ENCODE peak calls at places on chromosomes 13 and 19, in four cellular contexts. One of them, this sample, is unnamed.

GRCh38 chr19:18156841-18157464 is 4.0 kb downstream of the PIK3R2 start:
- DNase-seq in PC-3: peak; percentile 40
- DNase-seq in H1: no peak
- DNase-seq in CD8-positive, alpha-beta memory T cell: no peak
- DNase-seq in this sample: no peak

GRCh38 chr13:101611491-101612475 is 159.3 kb downstream of the ITGBL1 start:
- DNase-seq in PC-3: no peak
- DNase-seq in H1: no peak
- DNase-seq in CD8-positive, alpha-beta memory T cell: no peak
- DNase-seq in this sample: no peak

GRCh38 chr19:38388310-38389100 is at the start of gene SPRED3:
- DNase-seq in PC-3: peak; percentile 35
- DNase-seq in H1: peak; percentile 81
- DNase-seq in CD8-positive, alpha-beta memory T cell: peak; percentile 33
- DNase-seq in this sample: no peak

GRCh38 chr19:47110521-47111080 is 3.0 kb downstream of the ZC3H4 start:
- DNase-seq in PC-3: peak; percentile 26
- DNase-seq in H1: no peak
- DNase-seq in CD8-positive, alpha-beta memory T cell: no peak
- DNase-seq in this sample: peak; percentile 68

GRCh38 chr19:44882063-44882462 is 9.0 kb upstream of the TOMM40 start:
- DNase-seq in PC-3: no peak
- DNase-seq in H1: no peak
- DNase-seq in CD8-positive, alpha-beta memory T cell: no peak
- DNase-seq in this sample: no peak

GRCh38 chr13:43301341-43301969 is 278.1 kb downstream of the DNAJC15 start:
- DNase-seq in PC-3: peak; percentile 27
- DNase-seq in H1: no peak
- DNase-seq in CD8-positive, alpha-beta memory T cell: no peak
- DNase-seq in this sample: no peak

GRCh38 chr13:101640797-101641400 is 188.4 kb downstream of the ITGBL1 start:
- DNase-seq in PC-3: peak; percentile 95
- DNase-seq in H1: no peak
- DNase-seq in CD8-positive, alpha-beta memory T cell: no peak
- DNase-seq in this sample: no peak

GRCh38 chr19:29665215-29665825 is at the start of gene PLEKHF1:
- DNase-seq in PC-3: peak; percentile 77
- DNase-seq in H1: peak; percentile 96
- DNase-seq in CD8-positive, alpha-beta memory T cell: peak; percentile 83
- DNase-seq in this sample: peak; percentile 62

GRCh38 chr19:31290926-31291590 is 58.2 kb downstream of the TSHZ3 start:
- DNase-seq in PC-3: no peak
- DNase-seq in H1: no peak
- DNase-seq in CD8-positive, alpha-beta memory T cell: no peak
- DNase-seq in this sample: no peak

GRCh38 chr13:20351279-20352022 is 119.3 kb upstream of the GJB6 start:
- DNase-seq in PC-3: peak; percentile 90
- DNase-seq in H1: no peak
- DNase-seq in CD8-positive, alpha-beta memory T cell: no peak
- DNase-seq in this sample: no peak

GRCh38 chr13:20064128-20064527 is 96.7 kb downstream of the GJA3 start:
- DNase-seq in PC-3: no peak
- DNase-seq in H1: no peak
- DNase-seq in CD8-positive, alpha-beta memory T cell: no peak
- DNase-seq in this sample: no peak

GRCh38 chr19:48954595-48955307 is at the start of gene BAX:
- DNase-seq in PC-3: peak; percentile 93
- DNase-seq in H1: peak; percentile 99
- DNase-seq in CD8-positive, alpha-beta memory T cell: peak; percentile 88
- DNase-seq in this sample: peak; percentile 61

GRCh38 chr19:40627486-40628279 is 26.5 kb downstream of the LTBP4 start:
- DNase-seq in PC-3: no peak
- DNase-seq in H1: no peak
- DNase-seq in CD8-positive, alpha-beta memory T cell: no peak
- DNase-seq in this sample: no peak

GRCh38 chr19:29489182-29489951 is 36.4 kb upstream of the VSTM2B start:
- DNase-seq in PC-3: no peak
- DNase-seq in H1: no peak
- DNase-seq in CD8-positive, alpha-beta memory T cell: no peak
- DNase-seq in this sample: no peak

GRCh38 chr19:31955884-31956283 is 389.5 kb upstream of the ZNF507 start:
- DNase-seq in PC-3: no peak
- DNase-seq in H1: no peak
- DNase-seq in CD8-positive, alpha-beta memory T cell: no peak
- DNase-seq in this sample: no peak

GRCh38 chr19:34320277-34320676 is 44.7 kb upstream of the GPI start:
- DNase-seq in PC-3: no peak
- DNase-seq in H1: no peak
- DNase-seq in CD8-positive, alpha-beta memory T cell: no peak
- DNase-seq in this sample: no peak
- H3K4me1 ChIP-seq in PC-3: peaks cover 16% of the 10 kb centered on the region
- H3K4me1 ChIP-seq in H1: peaks cover 8% of the 10 kb centered on the region
- H3K4me1 ChIP-seq in CD8-positive, alpha-beta memory T cell: peaks cover 24% of the 10 kb centered on the region
- H3K4me1 ChIP-seq in this sample: peaks cover 30% of the 10 kb centered on the region

DNA sequence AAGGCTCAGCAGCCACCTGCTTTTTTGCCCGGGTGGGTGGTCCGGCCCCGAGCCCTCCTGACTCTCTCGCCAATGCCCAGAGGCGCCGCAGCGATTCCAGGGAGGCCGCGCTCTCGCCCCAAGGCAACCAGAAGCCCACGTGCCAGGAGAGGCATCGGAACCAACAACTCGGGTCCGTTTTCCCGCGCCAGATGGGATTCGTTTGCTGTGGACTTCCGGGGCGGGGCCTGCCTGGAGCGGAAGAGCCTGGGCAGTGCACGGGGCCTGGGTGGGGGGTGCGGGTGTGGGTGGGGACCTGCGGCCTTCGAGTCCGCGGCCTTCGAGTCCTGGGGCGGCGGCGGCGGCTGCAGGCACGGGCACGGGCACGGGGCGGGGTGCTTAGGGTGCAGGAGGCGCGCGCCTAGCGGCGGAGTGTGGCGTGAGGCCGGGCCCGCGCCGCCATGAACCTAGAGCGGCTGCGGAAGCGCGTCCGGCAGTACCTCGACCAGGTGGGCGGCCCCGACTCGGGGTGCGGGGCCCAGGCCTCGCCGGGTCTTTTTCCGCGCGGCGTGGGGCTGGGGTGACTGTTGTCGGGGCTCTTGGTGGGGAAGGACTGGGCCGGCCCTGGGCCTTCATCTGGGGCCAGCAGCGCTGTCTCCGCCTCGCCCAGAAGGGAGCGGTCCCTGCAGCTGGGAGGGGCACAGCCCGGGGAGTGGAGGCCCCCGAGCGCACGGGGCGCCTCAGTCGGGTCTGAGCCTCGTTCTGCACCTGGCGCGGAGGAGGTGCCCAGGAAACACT is at the start of gene CDC16:
- DNase-seq in PC-3: peak; percentile 85
- DNase-seq in H1: peak; percentile 89
- DNase-seq in CD8-positive, alpha-beta memory T cell: peak; percentile 67
- DNase-seq in this sample: peak; percentile 57
- H3K4me1 ChIP-seq in PC-3: peaks cover 3% of the 10 kb centered on the region
- H3K4me1 ChIP-seq in H1: peaks cover 14% of the 10 kb centered on the region
- H3K4me1 ChIP-seq in CD8-positive, alpha-beta memory T cell: peaks cover 14% of the 10 kb centered on the region
- H3K4me1 ChIP-seq in this sample: peaks cover 17% of the 10 kb centered on the region

GRCh38 chr13:66171821-66172220 is 1058.3 kb downstream of the PCDH9 start:
- DNase-seq in PC-3: no peak
- DNase-seq in H1: no peak
- DNase-seq in CD8-positive, alpha-beta memory T cell: no peak
- DNase-seq in this sample: no peak
- H3K4me1 ChIP-seq in PC-3: no peaks in the 10 kb centered on the region
- H3K4me1 ChIP-seq in H1: no peaks in the 10 kb centered on the region
- H3K4me1 ChIP-seq in CD8-positive, alpha-beta memory T cell: no peaks in the 10 kb centered on the region
- H3K4me1 ChIP-seq in this sample: no peaks in the 10 kb centered on the region

GRCh38 chr13:109738298-109738746 is 48.1 kb downstream of the IRS2 start:
- DNase-seq in PC-3: no peak
- DNase-seq in H1: no peak
- DNase-seq in CD8-positive, alpha-beta memory T cell: no peak
- DNase-seq in this sample: no peak
- H3K4me1 ChIP-seq in PC-3: peaks cover 3% of the 10 kb centered on the region
- H3K4me1 ChIP-seq in H1: no peaks in the 10 kb centered on the region
- H3K4me1 ChIP-seq in CD8-positive, alpha-beta memory T cell: no peaks in the 10 kb centered on the region
- H3K4me1 ChIP-seq in this sample: no peaks in the 10 kb centered on the region

GRCh38 chr13:114143806-114144605 is 11.6 kb upstream of the RASA3 start:
- DNase-seq in PC-3: no peak
- DNase-seq in H1: peak; percentile 59
- DNase-seq in CD8-positive, alpha-beta memory T cell: no peak
- DNase-seq in this sample: peak; percentile 77
- H3K4me1 ChIP-seq in PC-3: no peaks in the 10 kb centered on the region
- H3K4me1 ChIP-seq in H1: peaks cover 2% of the 10 kb centered on the region
- H3K4me1 ChIP-seq in CD8-positive, alpha-beta memory T cell: peaks cover 90% of the 10 kb centered on the region
- H3K4me1 ChIP-seq in this sample: peaks cover 85% of the 10 kb centered on the region

DNA sequence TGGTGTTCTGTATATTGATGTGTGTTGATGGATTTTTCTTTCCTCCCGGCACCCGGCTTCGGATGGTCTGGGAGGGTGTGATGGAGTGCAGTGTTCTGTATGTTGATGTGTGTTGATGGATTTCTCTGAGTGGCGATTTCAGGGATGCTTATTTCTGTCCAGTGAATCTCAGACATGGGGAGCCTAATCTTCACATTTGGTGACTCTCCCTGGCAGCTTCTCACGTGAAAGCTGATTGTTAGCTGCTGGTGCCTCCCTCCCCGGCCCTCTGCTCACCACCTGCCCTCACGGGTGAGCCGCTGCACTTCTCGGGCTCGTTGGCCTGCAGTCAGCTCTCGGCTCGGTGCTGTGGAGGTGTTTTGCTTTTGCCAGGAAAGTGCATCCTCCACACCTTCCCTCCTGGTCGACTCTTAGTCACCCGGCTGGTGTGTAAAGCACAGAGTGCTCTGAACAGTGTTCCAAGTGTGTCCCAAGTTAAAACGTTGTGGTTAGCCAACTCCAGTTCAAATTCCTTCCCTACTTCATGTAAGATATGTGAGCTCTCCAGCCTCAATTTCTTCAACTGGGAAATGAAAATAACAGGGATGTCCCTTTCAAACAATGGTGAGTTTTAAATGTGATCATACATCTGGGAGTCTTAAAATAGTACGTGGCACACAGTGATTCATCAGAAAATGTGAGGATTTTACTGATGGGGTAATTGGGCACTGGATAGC is 54.6 kb downstream of the ATP11A start:
- DNase-seq in PC-3: no peak
- DNase-seq in H1: no peak
- DNase-seq in CD8-positive, alpha-beta memory T cell: no peak
- DNase-seq in this sample: no peak
- H3K4me1 ChIP-seq in PC-3: no peaks in the 10 kb centered on the region
- H3K4me1 ChIP-seq in H1: peaks cover 15% of the 10 kb centered on the region
- H3K4me1 ChIP-seq in CD8-positive, alpha-beta memory T cell: no peaks in the 10 kb centered on the region
- H3K4me1 ChIP-seq in this sample: no peaks in the 10 kb centered on the region

GRCh38 chr19:1097810-1098176 is 2.6 kb upstream of the POLR2E start:
- DNase-seq in PC-3: no peak
- DNase-seq in H1: no peak
- DNase-seq in CD8-positive, alpha-beta memory T cell: no peak
- DNase-seq in this sample: no peak

GRCh38 chr19:1094655-1094977 is 559 bp downstream of the POLR2E start:
- DNase-seq in PC-3: no peak
- DNase-seq in H1: no peak
- DNase-seq in CD8-positive, alpha-beta memory T cell: no peak
- DNase-seq in this sample: no peak

GRCh38 chr19:1101337-1101698 is 2.5 kb upstream of the GPX4 start:
- DNase-seq in PC-3: no peak
- DNase-seq in H1: no peak
- DNase-seq in CD8-positive, alpha-beta memory T cell: no peak
- DNase-seq in this sample: no peak

GRCh38 chr19:1094978-1095701 is at the start of gene POLR2E:
- DNase-seq in PC-3: peak; percentile 96
- DNase-seq in H1: peak; percentile 99
- DNase-seq in CD8-positive, alpha-beta memory T cell: peak; percentile 98
- DNase-seq in this sample: peak; percentile 99

DNA sequence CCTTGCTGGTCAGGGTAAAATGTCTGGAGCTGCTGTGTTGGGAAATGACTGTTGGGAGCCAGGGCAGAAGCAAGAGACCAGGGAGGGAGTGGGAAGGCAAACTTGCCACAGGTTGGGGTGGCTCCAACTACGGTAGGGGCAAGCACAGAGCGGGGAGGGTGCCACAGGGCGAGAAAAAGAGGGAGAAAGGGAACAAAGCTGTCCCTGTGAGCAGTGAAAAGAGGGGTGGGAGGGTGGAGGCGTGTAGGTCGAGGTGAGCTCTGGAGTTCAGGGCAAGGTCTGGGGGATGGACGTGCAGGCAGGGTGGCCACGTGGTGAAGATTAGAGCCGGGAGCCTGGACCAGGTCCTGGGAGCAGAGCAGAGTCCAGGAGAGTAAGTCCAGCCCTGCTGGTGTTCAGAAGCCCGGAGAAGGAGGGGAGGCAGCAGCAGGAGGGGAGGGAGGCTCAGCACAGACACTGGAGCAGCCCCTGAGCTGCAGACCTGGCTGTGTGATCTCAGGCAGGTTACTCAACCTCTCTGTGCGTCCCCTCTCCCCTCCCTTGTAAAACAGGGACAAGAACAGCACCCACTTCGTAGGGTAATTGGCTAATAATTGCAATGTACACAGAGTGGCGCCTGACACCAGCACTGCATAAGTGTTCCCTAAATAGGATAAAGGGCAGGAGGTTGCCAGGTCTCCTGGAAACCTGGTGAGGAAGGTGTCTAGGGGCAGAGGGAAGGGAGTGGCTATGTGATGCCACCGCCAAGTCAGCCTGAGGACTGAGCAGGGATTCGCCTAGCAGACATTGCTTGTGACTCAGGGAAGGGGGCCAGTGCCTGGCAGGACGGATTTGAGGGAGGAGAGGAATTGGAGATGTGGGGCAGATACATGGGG is 3.2 kb upstream of the POLR2E start:
- DNase-seq in PC-3: peak; percentile 85
- DNase-seq in H1: no peak
- DNase-seq in CD8-positive, alpha-beta memory T cell: no peak
- DNase-seq in this sample: no peak
- H3K4me1 ChIP-seq in PC-3: peaks cover 48% of the 10 kb centered on the region
- H3K4me1 ChIP-seq in H1: peaks cover 21% of the 10 kb centered on the region
- H3K4me1 ChIP-seq in CD8-positive, alpha-beta memory T cell: peaks cover 64% of the 10 kb centered on the region
- H3K4me1 ChIP-seq in this sample: peaks cover 61% of the 10 kb centered on the region

GRCh38 chr13:108460043-108460442 is 169.4 kb upstream of the MYO16 start:
- DNase-seq in PC-3: no peak
- DNase-seq in H1: no peak
- DNase-seq in CD8-positive, alpha-beta memory T cell: no peak
- DNase-seq in this sample: no peak

DNA sequence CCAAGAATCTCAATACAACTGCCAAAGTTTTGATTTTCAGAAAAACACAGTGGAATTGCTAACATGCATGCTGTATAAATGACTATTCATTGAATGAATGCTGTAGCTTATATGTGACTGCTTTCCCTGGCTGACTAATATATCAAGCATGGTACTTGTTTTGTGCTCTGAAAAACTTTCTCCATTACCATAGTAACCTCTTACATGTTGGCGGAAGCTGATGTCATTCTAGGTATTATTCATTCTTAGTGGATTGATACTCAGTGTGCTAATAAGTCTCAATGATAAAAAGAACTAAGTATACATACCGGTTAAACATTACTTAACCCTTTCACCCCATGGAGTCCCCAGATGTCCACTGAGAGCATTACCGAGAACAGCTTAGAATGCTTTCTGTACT is 166.0 kb upstream of the MYO16 start:
- DNase-seq in PC-3: peak; percentile 61
- DNase-seq in H1: no peak
- DNase-seq in CD8-positive, alpha-beta memory T cell: no peak
- DNase-seq in this sample: no peak
- H3K4me1 ChIP-seq in PC-3: no peaks in the 10 kb centered on the region
- H3K4me1 ChIP-seq in H1: no peaks in the 10 kb centered on the region
- H3K4me1 ChIP-seq in CD8-positive, alpha-beta memory T cell: no peaks in the 10 kb centered on the region
- H3K4me1 ChIP-seq in this sample: no peaks in the 10 kb centered on the region